ENCODE peak calls at places on chromosomes 6 and 20, in eight cellular contexts. One of them, this sample, is unnamed.

GRCh38 chr6:113073611-113074191 is 726.6 kb downstream of the RFPL4B start:
- DNase-seq in adrenal gland: no peak
- DNase-seq in astrocyte of the spinal cord: peak; percentile 79
- DNase-seq in fibroblast of pulmonary artery: peak; percentile 64
- DNase-seq in H7: no peak
- DNase-seq in fibroblast of the aortic adventitia: peak; percentile 77
- DNase-seq in mucosa of descending colon: no peak
- DNase-seq in heart right ventricle: no peak
- DNase-seq in this sample: no peak

GRCh38 chr6:26420607-26421235 is 18.6 kb downstream of the BTN3A1 start:
- DNase-seq in adrenal gland: peak; percentile 52
- DNase-seq in astrocyte of the spinal cord: peak; percentile 43
- DNase-seq in fibroblast of pulmonary artery: peak; percentile 51
- DNase-seq in H7: peak; percentile 39
- DNase-seq in fibroblast of the aortic adventitia: peak; percentile 33
- DNase-seq in mucosa of descending colon: no peak
- DNase-seq in heart right ventricle: peak; percentile 25
- DNase-seq in this sample: no peak

GRCh38 chr20:22744341-22745193 is 160.2 kb upstream of the FOXA2 start:
- DNase-seq in adrenal gland: no peak
- DNase-seq in astrocyte of the spinal cord: no peak
- DNase-seq in fibroblast of pulmonary artery: peak; percentile 60
- DNase-seq in H7: no peak
- DNase-seq in fibroblast of the aortic adventitia: peak; percentile 33
- DNase-seq in mucosa of descending colon: no peak
- DNase-seq in heart right ventricle: no peak
- DNase-seq in this sample: no peak

GRCh38 chr6:127794405-127794804 is 106.5 kb downstream of the THEMIS start:
- DNase-seq in adrenal gland: no peak
- DNase-seq in astrocyte of the spinal cord: no peak
- DNase-seq in fibroblast of pulmonary artery: no peak
- DNase-seq in H7: no peak
- DNase-seq in fibroblast of the aortic adventitia: no peak
- DNase-seq in mucosa of descending colon: no peak
- DNase-seq in heart right ventricle: no peak
- DNase-seq in this sample: no peak

GRCh38 chr6:26122402-26122792 is 35.2 kb downstream of the HFE start:
- DNase-seq in adrenal gland: peak; percentile 56
- DNase-seq in astrocyte of the spinal cord: no peak
- DNase-seq in fibroblast of pulmonary artery: no peak
- DNase-seq in H7: no peak
- DNase-seq in fibroblast of the aortic adventitia: no peak
- DNase-seq in mucosa of descending colon: no peak
- DNase-seq in heart right ventricle: no peak
- DNase-seq in this sample: no peak

GRCh38 chr6:36319436-36319762 is 17.3 kb downstream of the BNIP5 start:
- DNase-seq in adrenal gland: no peak
- DNase-seq in astrocyte of the spinal cord: no peak
- DNase-seq in fibroblast of pulmonary artery: no peak
- DNase-seq in H7: no peak
- DNase-seq in fibroblast of the aortic adventitia: no peak
- DNase-seq in mucosa of descending colon: peak; percentile 83
- DNase-seq in heart right ventricle: no peak
- DNase-seq in this sample: no peak

GRCh38 chr6:42363906-42364859 is 87.5 kb downstream of the TRERF1 start:
- DNase-seq in adrenal gland: peak; percentile 41
- DNase-seq in astrocyte of the spinal cord: no peak
- DNase-seq in fibroblast of pulmonary artery: no peak
- DNase-seq in H7: no peak
- DNase-seq in fibroblast of the aortic adventitia: no peak
- DNase-seq in mucosa of descending colon: no peak
- DNase-seq in heart right ventricle: no peak
- DNase-seq in this sample: no peak

GRCh38 chr6:50847890-50848594 is 29.4 kb downstream of the TFAP2B start:
- DNase-seq in adrenal gland: no peak
- DNase-seq in astrocyte of the spinal cord: no peak
- DNase-seq in fibroblast of pulmonary artery: no peak
- DNase-seq in H7: no peak
- DNase-seq in fibroblast of the aortic adventitia: no peak
- DNase-seq in mucosa of descending colon: no peak
- DNase-seq in heart right ventricle: no peak
- DNase-seq in this sample: no peak

GRCh38 chr6:54737247-54737646 is 109.3 kb upstream of the FAM83B start:
- DNase-seq in adrenal gland: no peak
- DNase-seq in astrocyte of the spinal cord: no peak
- DNase-seq in fibroblast of pulmonary artery: no peak
- DNase-seq in H7: peak; percentile 47
- DNase-seq in fibroblast of the aortic adventitia: no peak
- DNase-seq in mucosa of descending colon: no peak
- DNase-seq in heart right ventricle: no peak
- DNase-seq in this sample: no peak

DNA sequence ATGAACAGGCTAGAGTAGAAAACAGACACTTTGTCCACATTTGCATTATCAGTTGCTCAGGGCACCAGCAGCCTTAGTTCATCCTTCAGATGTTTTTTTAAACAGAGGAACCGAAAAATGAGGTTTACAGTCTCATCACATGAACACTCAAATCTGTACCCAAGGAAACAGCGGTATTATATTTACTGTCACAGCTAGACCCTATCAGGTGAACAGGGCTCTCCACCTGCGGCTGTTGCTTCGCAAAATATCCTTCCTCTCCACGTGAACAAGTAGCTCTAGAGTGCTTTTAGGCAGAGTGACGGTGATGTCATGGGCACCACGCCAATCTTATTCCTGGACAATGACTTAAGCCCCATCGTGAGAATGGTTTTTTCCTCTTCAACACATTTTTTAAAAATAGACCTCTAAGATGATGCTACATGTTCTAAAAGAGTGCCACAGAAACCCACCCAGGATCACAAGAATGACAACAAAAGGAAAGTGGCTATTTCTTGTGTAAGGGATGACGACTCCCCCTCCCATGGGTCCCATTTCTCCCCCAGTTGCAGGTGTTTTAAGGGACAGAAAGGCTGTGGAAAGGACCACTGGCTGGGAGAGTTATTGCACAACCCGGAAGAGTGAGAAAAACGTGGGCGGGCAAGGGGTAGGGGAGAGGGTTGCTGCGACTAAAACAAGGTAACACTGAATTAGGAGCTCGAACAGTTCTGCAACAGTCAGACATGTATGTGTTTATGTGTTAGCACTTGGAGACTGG is 77.7 kb downstream of the EFHC1 start:
- DNase-seq in adrenal gland: no peak
- DNase-seq in astrocyte of the spinal cord: peak; percentile 39
- DNase-seq in fibroblast of pulmonary artery: peak; percentile 61
- DNase-seq in H7: no peak
- DNase-seq in fibroblast of the aortic adventitia: peak; percentile 63
- DNase-seq in mucosa of descending colon: no peak
- DNase-seq in heart right ventricle: peak; percentile 75
- DNase-seq in this sample: peak; percentile 70
- H3K4me3 ChIP-seq in adrenal gland: no peak overlapping the region
- H3K4me3 ChIP-seq in astrocyte of the spinal cord: no peak overlapping the region
- H3K4me3 ChIP-seq in fibroblast of pulmonary artery: no peak overlapping the region
- H3K4me3 ChIP-seq in H7: no peak overlapping the region
- H3K4me3 ChIP-seq in fibroblast of the aortic adventitia: no peak overlapping the region
- H3K4me3 ChIP-seq in mucosa of descending colon: no peak overlapping the region
- H3K4me3 ChIP-seq in heart right ventricle: no peak overlapping the region
- H3K4me3 ChIP-seq in this sample: no peak overlapping the region

DNA sequence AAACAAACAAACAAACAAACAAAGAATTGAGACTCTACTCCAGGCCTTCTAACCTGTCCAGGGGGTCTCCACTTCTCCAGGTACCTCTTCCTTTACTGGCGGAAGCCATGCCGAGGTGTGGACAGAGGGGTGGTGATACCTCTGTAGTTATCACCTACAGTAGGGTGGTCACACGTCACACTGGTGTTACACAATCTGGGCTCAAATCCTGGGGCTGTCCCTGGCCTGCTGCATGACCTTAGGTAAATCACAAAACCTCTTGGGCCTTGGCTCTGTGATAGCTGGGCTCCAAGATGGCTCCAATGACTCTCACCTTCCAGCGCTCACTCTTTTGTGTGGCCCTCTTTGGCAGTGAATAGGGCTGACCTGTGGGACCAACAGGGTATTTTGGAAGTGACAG is 76.8 kb upstream of the ZNFX1 start:
- DNase-seq in adrenal gland: no peak
- DNase-seq in astrocyte of the spinal cord: no peak
- DNase-seq in fibroblast of pulmonary artery: no peak
- DNase-seq in H7: no peak
- DNase-seq in fibroblast of the aortic adventitia: no peak
- DNase-seq in mucosa of descending colon: no peak
- DNase-seq in heart right ventricle: no peak
- DNase-seq in this sample: no peak
- H3K4me3 ChIP-seq in adrenal gland: no peak overlapping the region
- H3K4me3 ChIP-seq in astrocyte of the spinal cord: no peak overlapping the region
- H3K4me3 ChIP-seq in fibroblast of pulmonary artery: no peak overlapping the region
- H3K4me3 ChIP-seq in H7: no peak overlapping the region
- H3K4me3 ChIP-seq in fibroblast of the aortic adventitia: no peak overlapping the region
- H3K4me3 ChIP-seq in mucosa of descending colon: no peak overlapping the region
- H3K4me3 ChIP-seq in heart right ventricle: no peak overlapping the region
- H3K4me3 ChIP-seq in this sample: no peak overlapping the region

GRCh38 chr20:32583581-32584045 is 1.5 kb downstream of the NOL4L start:
- DNase-seq in adrenal gland: no peak
- DNase-seq in astrocyte of the spinal cord: no peak
- DNase-seq in fibroblast of pulmonary artery: no peak
- DNase-seq in H7: peak; percentile 92
- DNase-seq in fibroblast of the aortic adventitia: no peak
- DNase-seq in mucosa of descending colon: no peak
- DNase-seq in heart right ventricle: no peak
- DNase-seq in this sample: peak; percentile 68

GRCh38 chr20:32580608-32580969 is 4.5 kb downstream of the NOL4L start:
- DNase-seq in adrenal gland: no peak
- DNase-seq in astrocyte of the spinal cord: no peak
- DNase-seq in fibroblast of pulmonary artery: no peak
- DNase-seq in H7: no peak
- DNase-seq in fibroblast of the aortic adventitia: no peak
- DNase-seq in mucosa of descending colon: no peak
- DNase-seq in heart right ventricle: no peak
- DNase-seq in this sample: no peak

GRCh38 chr20:32582659-32583580 is 2.2 kb downstream of the NOL4L start:
- DNase-seq in adrenal gland: no peak
- DNase-seq in astrocyte of the spinal cord: no peak
- DNase-seq in fibroblast of pulmonary artery: no peak
- DNase-seq in H7: peak; percentile 93
- DNase-seq in fibroblast of the aortic adventitia: no peak
- DNase-seq in mucosa of descending colon: no peak
- DNase-seq in heart right ventricle: peak; percentile 11
- DNase-seq in this sample: peak; percentile 31

GRCh38 chr20:32580970-32581838 is 3.9 kb downstream of the NOL4L start:
- DNase-seq in adrenal gland: no peak
- DNase-seq in astrocyte of the spinal cord: no peak
- DNase-seq in fibroblast of pulmonary artery: no peak
- DNase-seq in H7: peak; percentile 73
- DNase-seq in fibroblast of the aortic adventitia: no peak
- DNase-seq in mucosa of descending colon: peak; percentile 61
- DNase-seq in heart right ventricle: peak; percentile 12
- DNase-seq in this sample: no peak

DNA sequence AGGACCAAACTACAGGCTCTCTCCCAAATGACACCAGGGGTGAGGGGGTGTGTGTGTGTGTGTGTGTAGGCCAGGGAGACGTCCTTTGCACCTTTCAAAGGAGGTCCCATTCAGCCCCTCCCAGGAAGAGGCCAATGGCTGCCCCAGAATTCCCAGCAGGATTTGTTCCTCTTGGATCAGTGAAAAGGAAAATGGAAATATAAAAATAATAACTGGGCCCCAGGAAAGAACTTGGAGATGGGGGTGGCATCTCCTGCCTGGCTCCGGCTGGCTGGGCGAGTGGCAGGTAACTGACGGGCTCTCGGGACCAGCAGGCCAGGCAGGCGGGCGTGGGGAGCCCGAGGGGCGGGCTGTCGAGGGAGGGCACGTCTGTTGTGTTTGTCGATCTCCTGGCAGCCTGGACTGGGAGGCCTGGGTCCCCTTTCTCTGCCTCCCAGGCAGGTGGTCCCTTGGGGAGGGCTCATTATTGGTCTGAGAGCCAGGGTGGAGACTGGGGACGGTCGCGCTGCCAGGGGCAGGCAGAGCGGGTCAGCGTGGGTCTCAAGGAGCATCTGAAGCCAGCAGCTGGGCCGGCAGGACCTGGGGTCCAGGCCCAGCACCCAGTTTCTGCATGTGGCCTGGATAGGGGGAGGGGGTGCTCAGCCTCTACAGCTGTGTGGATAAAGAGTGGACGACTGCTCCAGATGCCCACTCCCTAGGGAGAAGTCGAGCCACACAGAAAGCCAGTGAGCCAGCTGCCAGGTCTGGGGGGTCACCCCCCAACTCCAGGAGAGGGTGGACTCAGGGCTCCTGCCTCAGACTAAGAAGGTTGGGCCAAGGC is 3.1 kb downstream of the NOL4L start:
- DNase-seq in adrenal gland: no peak
- DNase-seq in astrocyte of the spinal cord: no peak
- DNase-seq in fibroblast of pulmonary artery: no peak
- DNase-seq in H7: peak; percentile 80
- DNase-seq in fibroblast of the aortic adventitia: no peak
- DNase-seq in mucosa of descending colon: no peak
- DNase-seq in heart right ventricle: no peak
- DNase-seq in this sample: peak; percentile 62
- H3K4me3 ChIP-seq in adrenal gland: no peak overlapping the region
- H3K4me3 ChIP-seq in astrocyte of the spinal cord: no peak overlapping the region
- H3K4me3 ChIP-seq in fibroblast of pulmonary artery: no peak overlapping the region
- H3K4me3 ChIP-seq in H7: no peak overlapping the region
- H3K4me3 ChIP-seq in fibroblast of the aortic adventitia: no peak overlapping the region
- H3K4me3 ChIP-seq in mucosa of descending colon: no peak overlapping the region
- H3K4me3 ChIP-seq in heart right ventricle: no peak overlapping the region
- H3K4me3 ChIP-seq in this sample: no peak overlapping the region

GRCh38 chr20:30284533-30284932 is 972.9 kb upstream of the DEFB115 start:
- DNase-seq in adrenal gland: no peak
- DNase-seq in astrocyte of the spinal cord: no peak
- DNase-seq in fibroblast of pulmonary artery: no peak
- DNase-seq in H7: no peak
- DNase-seq in fibroblast of the aortic adventitia: no peak
- DNase-seq in mucosa of descending colon: no peak
- DNase-seq in heart right ventricle: no peak
- DNase-seq in this sample: no peak
- H3K4me3 ChIP-seq in adrenal gland: no peak overlapping the region
- H3K4me3 ChIP-seq in astrocyte of the spinal cord: no peak overlapping the region
- H3K4me3 ChIP-seq in fibroblast of pulmonary artery: no peak overlapping the region
- H3K4me3 ChIP-seq in H7: no peak overlapping the region
- H3K4me3 ChIP-seq in fibroblast of the aortic adventitia: no peak overlapping the region
- H3K4me3 ChIP-seq in mucosa of descending colon: no peak overlapping the region
- H3K4me3 ChIP-seq in heart right ventricle: peak overlapping the region; percentile 60
- H3K4me3 ChIP-seq in this sample: peak overlapping the region; percentile 6